ENCODE peak calls at places on chromosomes 11 and 22, in seven cellular contexts. F is PC-3, G is thoracic aorta, W is neuronal stem cell, U is ovary, J is AG04450, P is iPS DF 6.9. K is an unnamed sample. For H3K9me3, the result is how much of the 10 kb centered on the place peaks cover.

GRCh38 chr11:31236052-31236652 is 133.4 kb downstream of the DCDC1 start:
- DNase-seq in F (peak), G (no peak), W (no peak), U (no peak), J (no peak), P (no peak), K (no peak)

GRCh38 chr22:36760716-36761115 is 15.2 kb downstream of the IFT27 start:
- DNase-seq in F (no peak), G (no peak), W (no peak), U (no peak), J (no peak), P (no peak), K (no peak)

GRCh38 chr11:120554771-120555432 is 43.4 kb downstream of the GRIK4 start:
- DNase-seq in F (no peak), G (no peak), W (no peak), U (peak), J (peak), P (no peak), K (peak)

GRCh38 chr22:23220485-23221350 is 40.4 kb downstream of the BCR start:
- DNase-seq in F (no peak), G (no peak), W (no peak), U (peak), J (no peak), P (no peak), K (no peak)

GRCh38 chr11:96213500-96213899 is 129.5 kb downstream of the MAML2 start:
- DNase-seq in F (peak), G (no peak), W (no peak), U (no peak), J (no peak), P (no peak), K (no peak)

GRCh38 chr22:44668886-44669724 is 32.9 kb upstream of the PRR5 start:
- DNase-seq in F (no peak), G (no peak), W (no peak), U (peak), J (no peak), P (no peak), K (no peak)

GRCh38 chr11:68010058-68011041 is at the start of gene ALDH3B1:
- DNase-seq in F (peak), G (peak), W (no peak), U (peak), J (no peak), P (no peak), K (peak)

GRCh38 chr22:21837184-21837979 is 30.1 kb downstream of the MAPK1 start:
- DNase-seq in F (peak), G (no peak), W (peak), U (no peak), J (peak), P (no peak), K (peak)

GRCh38 chr11:30017467-30017895 is 651 bp upstream of the KCNA4 start:
- DNase-seq in F (no peak), G (no peak), W (no peak), U (no peak), J (no peak), P (no peak), K (no peak)

GRCh38 chr22:43726296-43726695 is 85.8 kb downstream of the EFCAB6 start:
- DNase-seq in F (no peak), G (no peak), W (no peak), U (peak), J (no peak), P (no peak), K (peak)

GRCh38 chr22:21568207-21569075 is 927 bp downstream of the UBE2L3 start:
- DNase-seq in F (no peak), G (no peak), W (no peak), U (no peak), J (no peak), P (no peak), K (peak)

GRCh38 chr22:46033256-46034200 is 56.6 kb upstream of the WNT7B start:
- DNase-seq in F (no peak), G (no peak), W (no peak), U (no peak), J (no peak), P (no peak), K (no peak)

GRCh38 chr22:23825246-23825905 is 13.4 kb downstream of the DERL3 start:
- DNase-seq in F (no peak), G (no peak), W (no peak), U (peak), J (no peak), P (no peak), K (no peak)

GRCh38 chr22:42901790-42902508 is 44.9 kb upstream of the ARFGAP3 start:
- DNase-seq in F (no peak), G (no peak), W (no peak), U (no peak), J (no peak), P (no peak), K (no peak)

GRCh38 chr22:30824711-30825110 is 130.0 kb downstream of the OSBP2 start:
- DNase-seq in F (no peak), G (no peak), W (no peak), U (no peak), J (no peak), P (no peak), K (no peak)

GRCh38 chr11:14645247-14645912 is 1.8 kb downstream of the PDE3B start:
- DNase-seq in F (no peak), G (no peak), W (no peak), U (no peak), J (no peak), P (no peak), K (no peak)

GRCh38 chr11:118524757-118525465 is 2.4 kb upstream of the TTC36 start:
- DNase-seq in F (no peak), G (no peak), W (no peak), U (no peak), J (no peak), P (no peak), K (no peak)

GRCh38 chr22:50702261-50702671 is 29.6 kb downstream of the SHANK3 start:
- DNase-seq in F (no peak), G (no peak), W (no peak), U (no peak), J (no peak), P (no peak), K (no peak)

GRCh38 chr11:35526370-35526792 is 965 bp upstream of the PAMR1 start:
- DNase-seq in F (no peak), G (no peak), W (no peak), U (no peak), J (no peak), P (no peak), K (peak)

GRCh38 chr11:131692151-131692550 is 321.7 kb downstream of the NTM start:
- DNase-seq in F (no peak), G (no peak), W (no peak), U (no peak), J (no peak), P (no peak), K (no peak)

GRCh38 chr22:46145896-46146295 is 4.4 kb upstream of the PPARA start:
- DNase-seq in F (no peak), G (no peak), W (no peak), U (no peak), J (no peak), P (no peak), K (no peak)

DNA sequence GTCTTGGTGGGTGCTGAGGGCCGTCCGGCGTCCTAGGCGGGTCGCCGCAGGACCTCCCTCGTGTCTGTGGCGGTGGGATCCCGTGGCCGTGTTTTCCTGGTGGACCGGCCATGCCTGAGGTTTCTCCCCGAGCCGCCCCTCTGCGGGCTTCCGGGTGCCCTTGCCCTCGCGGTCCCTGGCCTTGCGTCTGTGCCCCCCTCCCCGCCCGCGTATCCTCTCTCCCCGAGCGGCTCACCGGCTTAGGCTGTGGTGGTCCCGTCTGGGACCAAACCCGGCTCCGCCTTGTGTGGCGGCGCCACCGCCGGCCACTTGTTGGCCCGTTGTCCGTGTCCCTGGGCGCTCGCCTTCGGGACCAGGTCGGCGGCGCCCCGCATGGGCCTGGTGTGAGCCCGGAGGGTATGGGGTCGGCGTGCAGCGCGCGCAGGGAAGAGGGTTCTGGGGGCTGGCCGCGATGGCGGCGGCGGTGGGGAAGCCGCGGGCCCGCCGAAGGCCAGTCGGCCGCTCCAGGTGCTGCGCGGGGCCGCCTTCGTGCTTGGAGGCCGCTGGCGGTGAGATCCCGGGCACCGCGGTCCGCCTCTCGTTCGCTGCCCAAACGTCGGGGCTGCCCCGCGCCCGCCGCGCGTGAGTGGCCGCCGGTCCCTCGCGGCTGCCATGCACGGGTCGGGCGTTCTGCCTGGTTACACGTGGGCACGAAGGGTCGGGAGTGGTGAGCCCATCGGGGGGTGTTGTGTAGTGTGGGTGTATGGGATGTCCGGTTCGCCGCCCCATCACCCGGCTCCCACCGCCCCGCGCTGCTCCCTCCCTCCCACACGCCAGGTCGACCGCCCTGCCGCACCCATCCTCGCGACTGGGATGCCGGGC is 3899.1 kb upstream of the OR11H1 start:
- DNase-seq in F (no peak), G (no peak), W (no peak), U (no peak), J (no peak), P (no peak), K (no peak)
- H3K9me3 ChIP-seq in F (under half), G (under half), W (under half), U (under half), J (half or more), P (under half), K (under half)

GRCh38 chr11:60252709-60253108 is 9.8 kb upstream of the MS4A4E start:
- DNase-seq in F (no peak), G (no peak), W (no peak), U (no peak), J (no peak), P (no peak), K (no peak)

GRCh38 chr11:60261014-60261413 is 18.1 kb upstream of the MS4A4E start:
- DNase-seq in F (no peak), G (no peak), W (no peak), U (no peak), J (no peak), P (no peak), K (no peak)

GRCh38 chr11:60263434-60263833 is 17.0 kb upstream of the MS4A4A start:
- DNase-seq in F (no peak), G (no peak), W (no peak), U (no peak), J (no peak), P (no peak), K (no peak)

GRCh38 chr11:60252208-60252566 is 9.2 kb upstream of the MS4A4E start:
- DNase-seq in F (no peak), G (no peak), W (no peak), U (no peak), J (no peak), P (no peak), K (no peak)

GRCh38 chr11:60257956-60258722 is 15.2 kb upstream of the MS4A4E start:
- DNase-seq in F (no peak), G (no peak), W (no peak), U (no peak), J (no peak), P (no peak), K (no peak)
- H3K9me3 ChIP-seq in F (under half), G (under half), W (under half), U (under half), J (under half), P (under half), K (under half)

GRCh38 chr22:47354668-47355387 is 592.4 kb downstream of the TBC1D22A start:
- DNase-seq in F (no peak), G (no peak), W (no peak), U (no peak), J (no peak), P (no peak), K (no peak)

GRCh38 chr22:47355776-47356432 is 593.5 kb downstream of the TBC1D22A start:
- DNase-seq in F (no peak), G (no peak), W (no peak), U (no peak), J (no peak), P (no peak), K (no peak)

GRCh38 chr22:47355388-47355725 is 592.9 kb downstream of the TBC1D22A start:
- DNase-seq in F (no peak), G (no peak), W (no peak), U (no peak), J (no peak), P (no peak), K (no peak)

GRCh38 chr22:47352920-47353700 is 590.7 kb downstream of the TBC1D22A start:
- DNase-seq in F (no peak), G (no peak), W (no peak), U (no peak), J (no peak), P (no peak), K (no peak)

GRCh38 chr22:47351836-47352579 is 589.6 kb downstream of the TBC1D22A start:
- DNase-seq in F (no peak), G (no peak), W (no peak), U (no peak), J (no peak), P (no peak), K (no peak)
- H3K9me3 ChIP-seq in F (under half), G (under half), W (under half), U (under half), J (under half), P (under half), K (under half)

DNA sequence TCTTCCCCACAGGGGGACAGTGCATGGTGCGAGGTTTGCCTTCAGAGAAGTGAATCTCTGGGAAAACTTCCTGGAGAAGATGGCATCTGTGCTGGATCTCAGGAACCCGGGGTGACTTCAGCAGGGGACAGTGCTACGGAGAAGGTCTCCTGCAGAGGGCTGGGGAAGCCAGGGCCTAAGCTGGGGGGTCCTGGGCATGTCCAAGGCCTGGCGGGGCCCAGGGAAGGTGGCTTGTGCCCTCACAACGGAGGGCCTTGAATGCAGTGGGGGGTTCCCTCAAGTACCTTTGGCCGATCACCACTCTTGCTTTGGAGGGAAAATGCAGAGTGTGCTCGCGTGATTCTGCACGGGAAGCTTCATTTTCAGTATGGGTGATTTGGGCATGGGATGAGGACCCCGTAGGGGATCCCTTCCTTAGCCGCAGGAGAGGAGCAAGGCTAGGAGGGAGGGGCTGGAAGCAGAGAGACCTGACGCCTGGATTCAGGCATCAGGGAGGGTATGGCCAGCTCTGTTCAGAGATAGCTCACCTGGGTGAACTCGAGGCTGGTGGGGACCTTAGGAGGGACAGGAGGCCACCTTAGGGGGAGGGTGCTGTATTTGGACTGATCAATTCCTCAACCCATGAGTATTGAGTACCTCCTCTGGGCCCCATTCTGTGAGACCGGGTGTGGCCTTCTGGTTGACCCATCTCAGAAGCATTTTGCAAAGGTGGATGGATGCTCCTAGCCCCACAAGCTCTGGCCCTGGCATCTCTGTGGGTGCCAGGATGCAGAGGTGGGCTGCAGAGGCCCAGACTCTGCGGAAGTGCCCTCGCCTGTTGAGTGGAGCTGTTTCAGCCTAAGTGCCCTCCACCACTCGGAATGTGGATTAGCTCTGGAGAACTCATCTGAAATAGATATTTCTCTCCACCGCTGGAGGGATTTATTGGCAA is 529.4 kb downstream of the TBC1D22A start:
- DNase-seq in F (no peak), G (no peak), W (no peak), U (peak), J (no peak), P (no peak), K (no peak)
- H3K9me3 ChIP-seq in F (under half), G (under half), W (half or more), U (under half), J (under half), P (under half), K (under half)

GRCh38 chr22:47397673-47398072 is 635.2 kb downstream of the TBC1D22A start:
- DNase-seq in F (no peak), G (no peak), W (no peak), U (no peak), J (no peak), P (no peak), K (no peak)

GRCh38 chr22:47396515-47396914 is 634.1 kb downstream of the TBC1D22A start:
- DNase-seq in F (no peak), G (no peak), W (no peak), U (no peak), J (no peak), P (no peak), K (no peak)

GRCh38 chr22:47395481-47395880 is 633.0 kb downstream of the TBC1D22A start:
- DNase-seq in F (peak), G (no peak), W (no peak), U (no peak), J (no peak), P (no peak), K (no peak)

GRCh38 chr22:47394504-47395440 is 632.3 kb downstream of the TBC1D22A start:
- DNase-seq in F (no peak), G (no peak), W (no peak), U (no peak), J (no peak), P (no peak), K (no peak)

DNA sequence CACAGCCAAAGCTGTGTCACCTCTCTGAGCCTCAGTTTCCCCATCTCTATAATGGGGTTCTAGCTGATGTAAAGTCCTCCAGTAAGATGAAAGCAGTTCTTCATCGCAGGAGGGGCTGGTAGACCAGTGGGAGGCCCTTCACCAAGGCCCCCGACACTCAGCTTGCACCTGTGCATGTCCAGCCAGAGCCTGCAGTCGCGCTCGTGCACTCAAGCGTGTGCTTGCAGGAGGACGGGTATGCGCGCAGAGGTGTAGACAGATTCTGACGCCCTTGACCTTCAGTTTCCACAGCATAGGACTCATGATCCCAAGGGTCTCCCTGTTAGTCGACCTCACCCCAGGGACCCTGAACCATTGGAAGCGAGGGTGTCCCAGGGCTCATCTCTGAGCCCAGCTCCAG is 633.7 kb downstream of the TBC1D22A start:
- DNase-seq in F (no peak), G (no peak), W (no peak), U (no peak), J (no peak), P (no peak), K (no peak)
- H3K9me3 ChIP-seq in F (under half), G (under half), W (half or more), U (under half), J (under half), P (under half), K (under half)

DNA sequence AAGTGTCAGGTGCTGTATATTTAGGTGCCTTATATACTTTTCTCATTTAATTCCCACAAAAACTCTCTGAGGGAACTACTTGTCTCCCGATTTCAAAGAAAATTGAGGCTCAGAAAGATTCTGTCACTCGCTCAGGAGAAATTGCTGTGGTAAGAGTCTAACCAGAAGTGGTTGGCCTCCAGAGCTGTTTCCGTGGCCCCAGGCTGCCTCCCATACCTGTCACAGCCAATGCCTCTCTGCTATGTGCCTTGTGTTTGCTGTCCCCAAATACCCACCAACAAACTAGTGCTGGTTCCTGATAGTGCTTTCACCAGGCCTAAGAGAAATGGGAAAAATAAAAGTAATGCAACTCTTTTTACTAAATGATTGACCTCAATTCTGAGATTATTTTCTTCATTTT is 21.0 kb upstream of the TMEM86A start:
- DNase-seq in F (peak), G (no peak), W (no peak), U (no peak), J (no peak), P (no peak), K (no peak)
- H3K9me3 ChIP-seq in F (under half), G (under half), W (under half), U (under half), J (under half), P (under half), K (under half)

GRCh38 chr11:104327864-104328513 is 164.0 kb upstream of the PDGFD start:
- DNase-seq in F (no peak), G (no peak), W (no peak), U (no peak), J (no peak), P (no peak), K (no peak)

GRCh38 chr11:104324276-104324675 is 160.3 kb upstream of the PDGFD start:
- DNase-seq in F (peak), G (no peak), W (no peak), U (no peak), J (no peak), P (no peak), K (no peak)

GRCh38 chr11:104323841-104324240 is 159.9 kb upstream of the PDGFD start:
- DNase-seq in F (peak), G (no peak), W (no peak), U (no peak), J (no peak), P (no peak), K (no peak)

GRCh38 chr11:104328514-104328912 is 164.6 kb upstream of the PDGFD start:
- DNase-seq in F (no peak), G (no peak), W (no peak), U (no peak), J (no peak), P (no peak), K (no peak)

GRCh38 chr11:104325093-104325492 is 161.1 kb upstream of the PDGFD start:
- DNase-seq in F (no peak), G (no peak), W (no peak), U (no peak), J (no peak), P (no peak), K (no peak)
- H3K9me3 ChIP-seq in F (under half), G (under half), W (under half), U (under half), J (under half), P (under half), K (under half)

DNA sequence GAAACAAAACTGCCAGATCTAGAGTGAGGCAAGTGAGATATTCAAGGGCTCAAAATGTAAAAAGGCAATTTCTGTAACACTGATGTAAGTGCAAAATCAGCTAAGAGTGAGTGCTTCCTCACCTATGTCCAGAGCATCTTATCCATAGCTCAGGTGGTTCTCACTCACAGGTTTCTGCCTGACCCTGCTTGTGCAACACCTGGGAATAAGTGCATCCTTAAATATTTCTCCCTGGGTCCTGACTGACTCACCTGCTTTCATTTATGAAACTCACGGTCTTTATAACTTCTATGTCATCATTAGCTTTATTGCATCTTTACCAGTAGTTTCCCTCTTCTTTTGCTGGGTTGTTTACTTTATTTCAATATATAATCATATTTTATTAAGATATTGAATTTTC is 260.6 kb downstream of the CNTN5 start:
- DNase-seq in F (peak), G (no peak), W (no peak), U (no peak), J (no peak), P (no peak), K (no peak)
- H3K9me3 ChIP-seq in F (under half), G (under half), W (under half), U (under half), J (under half), P (under half), K (under half)

K was measured in MG63.